ENCODE peak calls at places on chromosomes 13 and 19, in seven cellular contexts. Z is fibroblast of lung, T is right cardiac atrium, G is GM12865, U is AG04450, Y is upper lobe of right lung, V is colonic mucosa. B is an unnamed sample.

GRCh38 chr13:23288995-23289394 is 108.2 kb downstream of the SGCG start:
- DNase-seq in G (no peak), Y (no peak), T (no peak), U (no peak), Z (no peak), V (no peak), B (no peak)

GRCh38 chr19:46906221-46906620 is 45.4 kb downstream of the ARHGAP35 start:
- DNase-seq in G (no peak), Y (no peak), V (no peak), U (no peak), Z (no peak), T (no peak), B (no peak)

GRCh38 chr13:40228486-40228885 is 438.0 kb downstream of the FOXO1 start:
- DNase-seq in G (no peak), Z (peak), V (no peak), U (no peak), Y (no peak), T (no peak), B (no peak)

GRCh38 chr19:23509686-23510450 is 114.6 kb upstream of the ZNF91 start:
- DNase-seq in Z (no peak), G (no peak), V (no peak), Y (no peak), T (no peak), U (no peak), B (no peak)

GRCh38 chr13:102892504-102892903 is 46.7 kb downstream of the ERCC5 start:
- DNase-seq in Y (no peak), G (no peak), T (no peak), U (no peak), Z (no peak), V (no peak), B (no peak)

GRCh38 chr19:42206871-42207755 is 10.4 kb downstream of the DEDD2 start:
- DNase-seq in G (no peak), T (no peak), V (peak), Y (no peak), Z (no peak), U (no peak), B (no peak)

GRCh38 chr13:85204668-85205344 is 594.4 kb downstream of the SLITRK6 start:
- DNase-seq in U (no peak), T (peak), Y (no peak), V (no peak), Z (no peak), G (no peak), B (no peak)

GRCh38 chr19:6925801-6926751 is 38.7 kb downstream of the ADGRE1 start:
- DNase-seq in U (no peak), V (no peak), Z (no peak), Y (no peak), T (no peak), G (peak), B (no peak)

GRCh38 chr13:40539954-40540706 is 126.3 kb downstream of the FOXO1 start:
- DNase-seq in Z (peak), U (peak), T (no peak), G (no peak), Y (no peak), V (no peak), B (no peak)

GRCh38 chr19:2385053-2385721 is 25.1 kb downstream of the TMPRSS9 start:
- DNase-seq in U (peak), G (no peak), Z (peak), T (no peak), Y (no peak), V (peak), B (no peak)
- H3K4me3 ChIP-seq in U (no peak), G (no peak), Z (no peak), T (no peak), Y (no peak), V (no peak), B (no peak)

GRCh38 chr13:36297259-36297599 is 385 bp downstream of the CCDC169 start:
- DNase-seq in G (peak), T (no peak), U (no peak), Y (no peak), Z (peak), V (peak), B (no peak)

GRCh38 chr13:36302289-36302688 is 4.7 kb upstream of the CCDC169 start:
- DNase-seq in V (no peak), T (no peak), Z (no peak), U (no peak), G (no peak), Y (no peak), B (no peak)

GRCh38 chr13:36294061-36294460 is 3.6 kb downstream of the CCDC169 start:
- DNase-seq in U (no peak), T (no peak), G (no peak), Z (no peak), Y (no peak), V (no peak), B (no peak)

GRCh38 chr13:36297600-36298338 is at the start of gene CCDC169:
- DNase-seq in T (peak), U (peak), V (peak), G (peak), Y (peak), Z (peak), B (peak)

GRCh38 chr13:36298535-36299068 is 988 bp upstream of the CCDC169 start:
- DNase-seq in V (no peak), T (no peak), G (no peak), Y (no peak), Z (no peak), U (no peak), B (no peak)
- H3K4me3 ChIP-seq in V (no peak), T (no peak), G (no peak), Y (no peak), Z (no peak), U (peak), B (no peak)

GRCh38 chr19:51507209-51507608 is 5.6 kb upstream of the SIGLEC12 start:
- DNase-seq in V (no peak), G (no peak), Y (no peak), U (no peak), Z (no peak), T (no peak), B (no peak)

GRCh38 chr19:51503891-51504290 is 2.3 kb upstream of the SIGLEC12 start:
- DNase-seq in T (no peak), Y (no peak), G (no peak), U (no peak), Z (no peak), V (no peak), B (no peak)

GRCh38 chr19:51505904-51506303 is 4.3 kb upstream of the SIGLEC12 start:
- DNase-seq in U (no peak), V (no peak), Z (no peak), G (no peak), Y (no peak), T (no peak), B (no peak)

GRCh38 chr19:51501594-51502263 is at the start of gene SIGLEC12:
- DNase-seq in T (peak), U (no peak), Y (no peak), G (peak), Z (no peak), V (peak), B (peak)

DNA sequence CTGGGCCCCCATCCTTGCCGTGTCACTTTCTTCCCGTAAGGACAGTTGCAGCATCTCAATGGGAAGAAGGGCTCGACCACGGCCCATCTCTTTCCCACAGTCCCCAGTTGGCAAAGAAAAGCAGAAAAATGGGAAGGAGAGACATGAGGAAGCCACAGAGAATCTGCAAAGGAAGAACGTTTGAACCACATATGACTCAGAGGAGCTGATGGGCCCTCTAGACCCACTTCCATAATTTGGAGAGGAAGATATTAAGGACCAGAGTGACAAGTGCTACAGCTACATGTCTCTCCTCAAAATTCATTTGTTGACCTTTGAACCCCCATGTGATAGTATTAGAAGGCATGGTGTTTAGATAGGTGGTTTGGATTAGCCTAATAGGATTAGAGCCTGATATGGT is 1.8 kb upstream of the SIGLEC12 start:
- DNase-seq in G (no peak), Z (no peak), U (no peak), V (no peak), T (no peak), Y (no peak), B (no peak)
- H3K4me3 ChIP-seq in G (no peak), Z (no peak), U (no peak), V (no peak), T (no peak), Y (no peak), B (no peak)

GRCh38 chr19:49442354-49442753 is 1.0 kb upstream of the SLC17A7 start:
- DNase-seq in V (no peak), T (peak), Y (no peak), Z (no peak), U (no peak), G (no peak), B (peak)

GRCh38 chr19:49441960-49442350 is 628 bp upstream of the SLC17A7 start:
- DNase-seq in V (no peak), G (no peak), U (no peak), Y (no peak), T (no peak), Z (no peak), B (no peak)

GRCh38 chr19:49441210-49441959 is at the start of gene SLC17A7:
- DNase-seq in U (no peak), Y (no peak), G (peak), V (peak), Z (no peak), T (peak), B (peak)

GRCh38 chr19:49439841-49440240 is 1.5 kb downstream of the SLC17A7 start:
- DNase-seq in T (no peak), Y (no peak), G (no peak), U (no peak), V (no peak), Z (no peak), B (no peak)

DNA sequence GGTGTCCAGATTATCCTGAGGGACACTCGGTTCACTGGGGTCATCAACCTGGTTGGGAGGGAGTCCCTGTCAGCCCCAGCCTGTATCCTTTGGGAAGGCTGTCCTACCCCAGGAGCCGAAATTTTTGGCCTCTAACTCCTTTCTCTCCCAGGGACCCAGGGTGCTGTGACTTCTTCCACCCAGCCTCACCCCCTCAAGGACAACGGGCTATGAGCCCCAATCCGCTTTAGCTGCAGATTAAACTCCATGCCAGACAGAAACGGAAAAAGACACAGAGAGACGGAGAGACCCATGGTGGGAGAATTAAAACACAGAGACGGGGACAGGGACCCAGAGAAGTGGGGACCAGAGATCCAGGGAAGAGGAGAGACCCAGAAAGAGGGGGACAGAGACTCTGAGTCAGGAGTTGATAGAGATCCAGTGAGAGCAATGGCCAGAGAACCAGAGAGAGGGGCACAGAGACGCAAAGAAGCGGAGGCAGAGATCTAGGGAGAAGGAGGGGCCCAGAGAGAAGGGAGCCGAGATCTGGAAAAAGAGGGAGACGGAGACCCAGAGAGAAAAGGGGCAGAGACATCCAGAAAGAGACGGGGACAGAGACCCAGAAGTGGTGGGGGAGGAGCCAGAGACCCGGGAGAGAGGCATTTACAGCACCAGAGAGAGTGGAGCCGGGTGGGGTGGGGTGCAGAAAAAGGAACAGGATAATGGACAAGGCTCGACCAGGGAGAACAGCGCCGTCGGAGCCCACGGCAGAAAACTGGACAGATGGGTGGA is 703 bp downstream of the SLC17A7 start:
- DNase-seq in V (no peak), U (no peak), Y (no peak), G (no peak), T (no peak), Z (no peak), B (no peak)
- H3K4me3 ChIP-seq in V (no peak), U (no peak), Y (no peak), G (no peak), T (peak), Z (no peak), B (no peak)

GRCh38 chr19:10238172-10238783 is 7.1 kb upstream of the S1PR2 start:
- DNase-seq in Z (peak), U (peak), T (peak), Y (peak), G (peak), V (peak), B (peak)
- H3K4me3 ChIP-seq in Z (no peak), U (no peak), T (no peak), Y (no peak), G (no peak), V (no peak), B (no peak)